ENCODE peak calls at places on chromosomes 11 and 22, in six cellular contexts. One of them, this sample, is unnamed.

GRCh38 chr22:23774114-23774921 is 1.7 kb downstream of the MMP11 start:
- DNase-seq in AG09309: no peak
- DNase-seq in HFFc6: no peak
- DNase-seq in suprapubic skin: no peak
- DNase-seq in CD4-positive, alpha-beta T cell: no peak
- DNase-seq in tibial artery: no peak
- DNase-seq in this sample: no peak

GRCh38 chr11:4936745-4937144 is 10.7 kb downstream of the OR51A4 start:
- DNase-seq in HFFc6: no peak
- DNase-seq in CD4-positive, alpha-beta T cell: no peak
- DNase-seq in AG09309: no peak
- DNase-seq in suprapubic skin: no peak
- DNase-seq in tibial artery: no peak
- DNase-seq in this sample: no peak

GRCh38 chr22:50314455-50315288 is 7.2 kb upstream of the PLXNB2 start:
- DNase-seq in HFFc6: no peak
- DNase-seq in tibial artery: peak
- DNase-seq in CD4-positive, alpha-beta T cell: peak
- DNase-seq in AG09309: no peak
- DNase-seq in suprapubic skin: peak
- DNase-seq in this sample: peak

GRCh38 chr11:11584446-11584810 is 37.4 kb downstream of the GALNT18 start:
- DNase-seq in suprapubic skin: no peak
- DNase-seq in tibial artery: peak
- DNase-seq in HFFc6: peak
- DNase-seq in AG09309: peak
- DNase-seq in CD4-positive, alpha-beta T cell: no peak
- DNase-seq in this sample: no peak

GRCh38 chr22:42646569-42647525 is 2.3 kb downstream of the CYB5R3 start:
- DNase-seq in AG09309: no peak
- DNase-seq in CD4-positive, alpha-beta T cell: no peak
- DNase-seq in HFFc6: no peak
- DNase-seq in suprapubic skin: no peak
- DNase-seq in tibial artery: peak
- DNase-seq in this sample: no peak

GRCh38 chr11:102256251-102256650 is 61.0 kb upstream of the BIRC3 start:
- DNase-seq in tibial artery: no peak
- DNase-seq in suprapubic skin: no peak
- DNase-seq in AG09309: no peak
- DNase-seq in CD4-positive, alpha-beta T cell: no peak
- DNase-seq in HFFc6: peak
- DNase-seq in this sample: no peak

GRCh38 chr11:75482310-75482606 is 43.5 kb downstream of the GDPD5 start:
- DNase-seq in CD4-positive, alpha-beta T cell: no peak
- DNase-seq in HFFc6: no peak
- DNase-seq in suprapubic skin: no peak
- DNase-seq in AG09309: no peak
- DNase-seq in tibial artery: no peak
- DNase-seq in this sample: no peak

GRCh38 chr11:16403851-16404250 is 47.5 kb upstream of the SOX6 start:
- DNase-seq in suprapubic skin: no peak
- DNase-seq in tibial artery: no peak
- DNase-seq in HFFc6: no peak
- DNase-seq in AG09309: no peak
- DNase-seq in CD4-positive, alpha-beta T cell: no peak
- DNase-seq in this sample: no peak

GRCh38 chr11:124893781-124894401 is 3.8 kb downstream of the ROBO4 start:
- DNase-seq in AG09309: no peak
- DNase-seq in tibial artery: peak
- DNase-seq in HFFc6: no peak
- DNase-seq in suprapubic skin: no peak
- DNase-seq in CD4-positive, alpha-beta T cell: no peak
- DNase-seq in this sample: no peak

GRCh38 chr11:3893311-3893710 is 37.8 kb downstream of the STIM1 start:
- DNase-seq in HFFc6: no peak
- DNase-seq in AG09309: no peak
- DNase-seq in CD4-positive, alpha-beta T cell: no peak
- DNase-seq in suprapubic skin: no peak
- DNase-seq in tibial artery: no peak
- DNase-seq in this sample: no peak

GRCh38 chr22:23894710-23895598 is 771 bp downstream of the MIF start:
- DNase-seq in CD4-positive, alpha-beta T cell: peak
- DNase-seq in HFFc6: peak
- DNase-seq in AG09309: no peak
- DNase-seq in tibial artery: peak
- DNase-seq in suprapubic skin: peak
- DNase-seq in this sample: peak

GRCh38 chr11:128964463-128964930 is 21.8 kb upstream of the TP53AIP1 start:
- DNase-seq in tibial artery: no peak
- DNase-seq in CD4-positive, alpha-beta T cell: no peak
- DNase-seq in HFFc6: no peak
- DNase-seq in AG09309: no peak
- DNase-seq in suprapubic skin: no peak
- DNase-seq in this sample: no peak

GRCh38 chr11:29328961-29329441 is 687.8 kb downstream of the KCNA4 start:
- DNase-seq in HFFc6: peak
- DNase-seq in suprapubic skin: no peak
- DNase-seq in tibial artery: no peak
- DNase-seq in AG09309: no peak
- DNase-seq in CD4-positive, alpha-beta T cell: no peak
- DNase-seq in this sample: no peak

GRCh38 chr11:134223066-134223465 is 701 bp downstream of the NCAPD3 start:
- DNase-seq in AG09309: no peak
- DNase-seq in tibial artery: no peak
- DNase-seq in HFFc6: no peak
- DNase-seq in suprapubic skin: no peak
- DNase-seq in CD4-positive, alpha-beta T cell: no peak
- DNase-seq in this sample: no peak

GRCh38 chr22:19710769-19711106 is 3.6 kb upstream of the SEPTIN5 start:
- DNase-seq in suprapubic skin: no peak
- DNase-seq in tibial artery: no peak
- DNase-seq in HFFc6: no peak
- DNase-seq in CD4-positive, alpha-beta T cell: no peak
- DNase-seq in AG09309: no peak
- DNase-seq in this sample: no peak

GRCh38 chr22:30830907-30831306 is 136.2 kb downstream of the OSBP2 start:
- DNase-seq in tibial artery: no peak
- DNase-seq in HFFc6: peak
- DNase-seq in AG09309: peak
- DNase-seq in CD4-positive, alpha-beta T cell: no peak
- DNase-seq in suprapubic skin: no peak
- DNase-seq in this sample: no peak

GRCh38 chr11:2276999-2277328 is 6.6 kb upstream of the ASCL2 start:
- DNase-seq in CD4-positive, alpha-beta T cell: no peak
- DNase-seq in HFFc6: no peak
- DNase-seq in tibial artery: no peak
- DNase-seq in suprapubic skin: no peak
- DNase-seq in AG09309: no peak
- DNase-seq in this sample: no peak

GRCh38 chr11:79431535-79431934 is 9.3 kb downstream of the TENM4 start:
- DNase-seq in CD4-positive, alpha-beta T cell: no peak
- DNase-seq in HFFc6: peak
- DNase-seq in suprapubic skin: no peak
- DNase-seq in AG09309: no peak
- DNase-seq in tibial artery: no peak
- DNase-seq in this sample: no peak

GRCh38 chr11:57131080-57131790 is 50.5 kb upstream of the LRRC55 start:
- DNase-seq in HFFc6: peak
- DNase-seq in tibial artery: no peak
- DNase-seq in CD4-positive, alpha-beta T cell: no peak
- DNase-seq in AG09309: no peak
- DNase-seq in suprapubic skin: no peak
- DNase-seq in this sample: no peak

GRCh38 chr11:119472856-119473222 is 49.9 kb upstream of the THY1 start:
- DNase-seq in tibial artery: peak
- DNase-seq in CD4-positive, alpha-beta T cell: no peak
- DNase-seq in AG09309: no peak
- DNase-seq in suprapubic skin: peak
- DNase-seq in HFFc6: no peak
- DNase-seq in this sample: no peak

GRCh38 chr22:23408321-23408720 is 171.8 kb downstream of the IGLL1 start:
- DNase-seq in CD4-positive, alpha-beta T cell: no peak
- DNase-seq in HFFc6: no peak
- DNase-seq in suprapubic skin: no peak
- DNase-seq in AG09309: no peak
- DNase-seq in tibial artery: no peak
- DNase-seq in this sample: no peak

GRCh38 chr22:39622881-39623367 is 52.4 kb downstream of the CACNA1I start:
- DNase-seq in AG09309: no peak
- DNase-seq in CD4-positive, alpha-beta T cell: peak
- DNase-seq in tibial artery: no peak
- DNase-seq in suprapubic skin: no peak
- DNase-seq in HFFc6: no peak
- DNase-seq in this sample: no peak

GRCh38 chr22:20421507-20421874 is 16.1 kb downstream of the SCARF2 start:
- DNase-seq in tibial artery: no peak
- DNase-seq in HFFc6: no peak
- DNase-seq in AG09309: no peak
- DNase-seq in suprapubic skin: peak
- DNase-seq in CD4-positive, alpha-beta T cell: no peak
- DNase-seq in this sample: no peak

GRCh38 chr11:117239295-117239694 is 6.8 kb downstream of the RNF214 start:
- DNase-seq in CD4-positive, alpha-beta T cell: no peak
- DNase-seq in AG09309: peak
- DNase-seq in suprapubic skin: no peak
- DNase-seq in tibial artery: no peak
- DNase-seq in HFFc6: peak
- DNase-seq in this sample: no peak
- TF ChIP-seq CTCF in CD4-positive, alpha-beta T cell: no peak
- TF ChIP-seq CTCF in AG09309: peak
- TF ChIP-seq CTCF in suprapubic skin: no peak
- TF ChIP-seq CTCF in tibial artery: no peak
- TF ChIP-seq CTCF in HFFc6: peak
- TF ChIP-seq CTCF in this sample: no peak

DNA sequence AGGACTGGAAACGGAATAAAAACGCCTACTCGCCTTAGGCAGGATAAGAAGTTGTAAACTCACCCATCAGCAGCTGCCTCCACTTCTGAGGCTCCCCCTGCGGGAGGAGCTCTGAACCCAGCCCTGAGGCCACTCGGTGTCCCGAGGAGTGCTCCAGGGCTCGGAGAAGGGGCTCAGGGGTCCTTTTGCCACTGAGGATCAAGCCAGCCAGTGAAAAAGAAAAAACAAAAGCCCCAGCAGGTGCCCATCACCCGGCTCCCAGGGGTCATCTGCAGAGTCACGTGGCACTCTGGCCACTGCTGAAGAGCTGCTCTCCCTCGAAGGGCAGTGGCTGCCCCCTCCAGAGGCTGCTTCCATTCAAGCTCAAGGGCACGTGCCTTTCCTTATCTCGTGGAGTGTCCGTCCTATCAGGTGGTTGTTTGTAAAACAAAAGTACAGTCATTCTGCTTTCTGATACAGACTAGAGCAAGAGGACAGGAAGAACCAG is 29.0 kb downstream of the NUP50 start:
- DNase-seq in tibial artery: no peak
- DNase-seq in suprapubic skin: no peak
- DNase-seq in CD4-positive, alpha-beta T cell: no peak
- DNase-seq in HFFc6: no peak
- DNase-seq in AG09309: no peak
- DNase-seq in this sample: no peak
- TF ChIP-seq CTCF in tibial artery: no peak
- TF ChIP-seq CTCF in suprapubic skin: no peak
- TF ChIP-seq CTCF in CD4-positive, alpha-beta T cell: no peak
- TF ChIP-seq CTCF in HFFc6: peak
- TF ChIP-seq CTCF in AG09309: peak
- TF ChIP-seq CTCF in this sample: no peak

DNA sequence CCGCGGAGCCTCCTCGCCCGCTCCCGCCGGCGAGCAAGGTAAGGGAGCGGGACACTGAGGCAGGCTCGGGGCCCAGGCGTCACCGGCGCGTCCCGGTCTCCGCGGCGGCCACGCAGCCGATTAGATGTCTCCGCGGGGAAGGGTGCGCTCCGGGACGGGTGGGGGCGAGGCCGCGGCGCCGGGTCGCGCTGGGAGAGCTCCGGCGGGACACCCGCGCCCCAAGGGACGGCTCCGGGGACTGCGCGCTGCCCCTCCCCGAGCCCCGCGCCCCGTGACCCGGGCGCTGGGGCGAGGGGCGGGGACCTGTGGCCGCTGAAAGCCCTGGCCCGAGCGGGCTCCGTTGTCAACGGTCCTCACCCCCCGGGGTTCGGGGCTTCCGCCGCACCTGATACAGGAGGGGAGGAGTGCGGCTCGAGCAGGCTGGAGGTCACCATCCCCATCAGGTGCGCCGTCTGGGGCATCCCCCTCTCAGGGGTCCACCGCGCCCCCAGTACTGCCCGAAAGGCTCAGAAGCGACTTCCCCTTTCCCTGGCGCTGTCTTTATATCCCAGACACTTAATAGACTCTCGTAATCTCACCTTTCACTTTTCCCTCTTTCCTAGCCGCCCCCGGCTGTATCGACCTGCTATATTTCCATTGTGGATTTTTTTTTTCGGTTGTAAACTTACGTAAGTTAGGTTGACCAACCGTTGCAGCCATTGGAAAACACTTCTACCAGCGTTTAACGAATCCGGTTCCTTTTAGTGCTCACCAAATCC is 566 bp downstream of the PPFIA1 start:
- DNase-seq in suprapubic skin: peak
- DNase-seq in HFFc6: peak
- DNase-seq in AG09309: peak
- DNase-seq in tibial artery: peak
- DNase-seq in CD4-positive, alpha-beta T cell: peak
- DNase-seq in this sample: peak
- TF ChIP-seq CTCF in suprapubic skin: peak
- TF ChIP-seq CTCF in HFFc6: no peak
- TF ChIP-seq CTCF in AG09309: no peak
- TF ChIP-seq CTCF in tibial artery: no peak
- TF ChIP-seq CTCF in CD4-positive, alpha-beta T cell: no peak
- TF ChIP-seq CTCF in this sample: peak

GRCh38 chr11:121797496-121797895 is 318.5 kb downstream of the BLID start:
- DNase-seq in HFFc6: no peak
- DNase-seq in AG09309: no peak
- DNase-seq in CD4-positive, alpha-beta T cell: no peak
- DNase-seq in tibial artery: no peak
- DNase-seq in suprapubic skin: no peak
- DNase-seq in this sample: no peak

GRCh38 chr11:121800704-121801516 is 315.1 kb downstream of the BLID start:
- DNase-seq in HFFc6: no peak
- DNase-seq in suprapubic skin: no peak
- DNase-seq in tibial artery: no peak
- DNase-seq in CD4-positive, alpha-beta T cell: no peak
- DNase-seq in AG09309: no peak
- DNase-seq in this sample: no peak

GRCh38 chr11:121800240-121800639 is 315.8 kb downstream of the BLID start:
- DNase-seq in tibial artery: no peak
- DNase-seq in CD4-positive, alpha-beta T cell: no peak
- DNase-seq in HFFc6: no peak
- DNase-seq in suprapubic skin: no peak
- DNase-seq in AG09309: no peak
- DNase-seq in this sample: no peak

GRCh38 chr11:121802542-121802941 is 313.5 kb downstream of the BLID start:
- DNase-seq in tibial artery: no peak
- DNase-seq in CD4-positive, alpha-beta T cell: no peak
- DNase-seq in HFFc6: no peak
- DNase-seq in suprapubic skin: no peak
- DNase-seq in AG09309: no peak
- DNase-seq in this sample: no peak

DNA sequence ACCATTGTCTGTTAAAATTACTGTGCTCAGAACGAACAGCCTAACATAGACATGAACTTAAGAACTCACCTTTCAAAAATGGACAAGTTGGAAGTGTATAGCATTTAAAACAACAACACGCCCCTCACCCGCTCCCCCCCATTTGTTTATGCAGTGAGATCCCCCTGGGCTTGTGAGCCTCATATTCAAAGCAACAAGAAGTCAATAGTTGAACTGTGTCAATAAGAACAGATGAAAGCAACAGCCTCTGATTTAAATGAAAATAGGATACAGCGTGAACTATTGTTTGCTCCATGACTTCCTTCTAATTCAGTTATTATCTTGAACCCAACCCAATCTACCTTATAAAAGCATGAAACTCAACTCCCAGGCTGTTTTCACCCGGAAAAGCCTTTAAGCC is 314.2 kb downstream of the BLID start:
- DNase-seq in HFFc6: no peak
- DNase-seq in suprapubic skin: no peak
- DNase-seq in AG09309: no peak
- DNase-seq in CD4-positive, alpha-beta T cell: no peak
- DNase-seq in tibial artery: no peak
- DNase-seq in this sample: no peak
- TF ChIP-seq CTCF in HFFc6: no peak
- TF ChIP-seq CTCF in suprapubic skin: no peak
- TF ChIP-seq CTCF in AG09309: no peak
- TF ChIP-seq CTCF in CD4-positive, alpha-beta T cell: no peak
- TF ChIP-seq CTCF in tibial artery: no peak
- TF ChIP-seq CTCF in this sample: no peak

This sample was measured in CD14-positive monocyte.